ENCODE peak calls at places on chromosome 15, in ten cellular contexts. One of them, this sample, is unnamed.

GRCh38 chr15:30923429-30923828 is 19.7 kb downstream of the FAN1 start:
- DNase-seq in upper lobe of right lung: no peak
- DNase-seq in tibial artery: no peak
- DNase-seq in upper lobe of left lung: no peak
- DNase-seq in cardiac fibroblast: no peak
- DNase-seq in AG09309: no peak
- DNase-seq in GM20000: no peak
- DNase-seq in GM13977: no peak
- DNase-seq in WERI-Rb-1: no peak
- DNase-seq in WTC11: no peak
- DNase-seq in this sample: no peak

GRCh38 chr15:62287066-62287857 is 122.2 kb upstream of the C2CD4B start:
- DNase-seq in upper lobe of right lung: no peak
- DNase-seq in tibial artery: no peak
- DNase-seq in upper lobe of left lung: no peak
- DNase-seq in cardiac fibroblast: no peak
- DNase-seq in AG09309: no peak
- DNase-seq in GM20000: no peak
- DNase-seq in GM13977: no peak
- DNase-seq in WERI-Rb-1: no peak
- DNase-seq in WTC11: no peak
- DNase-seq in this sample: no peak

GRCh38 chr15:71588746-71589145 is 221.6 kb upstream of the NR2E3 start:
- DNase-seq in upper lobe of right lung: no peak
- DNase-seq in tibial artery: no peak
- DNase-seq in upper lobe of left lung: no peak
- DNase-seq in cardiac fibroblast: peak
- DNase-seq in AG09309: no peak
- DNase-seq in GM20000: no peak
- DNase-seq in GM13977: no peak
- DNase-seq in WERI-Rb-1: no peak
- DNase-seq in WTC11: no peak
- DNase-seq in this sample: no peak

GRCh38 chr15:25671132-25671531 is 192.0 kb downstream of the ATP10A start:
- DNase-seq in upper lobe of right lung: no peak
- DNase-seq in tibial artery: peak
- DNase-seq in upper lobe of left lung: no peak
- DNase-seq in cardiac fibroblast: no peak
- DNase-seq in AG09309: no peak
- DNase-seq in GM20000: no peak
- DNase-seq in GM13977: no peak
- DNase-seq in WERI-Rb-1: no peak
- DNase-seq in WTC11: no peak
- DNase-seq in this sample: no peak

GRCh38 chr15:40793216-40793989 is 13.5 kb upstream of the ZFYVE19 start:
- DNase-seq in upper lobe of right lung: no peak
- DNase-seq in tibial artery: no peak
- DNase-seq in upper lobe of left lung: no peak
- DNase-seq in cardiac fibroblast: peak
- DNase-seq in AG09309: peak
- DNase-seq in GM20000: no peak
- DNase-seq in GM13977: no peak
- DNase-seq in WERI-Rb-1: no peak
- DNase-seq in WTC11: no peak
- DNase-seq in this sample: no peak

GRCh38 chr15:70090436-70091291 is 7.1 kb downstream of the TLE3 start:
- DNase-seq in upper lobe of right lung: no peak
- DNase-seq in tibial artery: no peak
- DNase-seq in upper lobe of left lung: no peak
- DNase-seq in cardiac fibroblast: no peak
- DNase-seq in AG09309: no peak
- DNase-seq in GM20000: no peak
- DNase-seq in GM13977: no peak
- DNase-seq in WERI-Rb-1: no peak
- DNase-seq in WTC11: no peak
- DNase-seq in this sample: no peak

GRCh38 chr15:73991260-73991659 is 835 bp downstream of the STOML1 start:
- DNase-seq in upper lobe of right lung: peak
- DNase-seq in tibial artery: peak
- DNase-seq in upper lobe of left lung: peak
- DNase-seq in cardiac fibroblast: peak
- DNase-seq in AG09309: no peak
- DNase-seq in GM20000: no peak
- DNase-seq in GM13977: no peak
- DNase-seq in WERI-Rb-1: no peak
- DNase-seq in WTC11: no peak
- DNase-seq in this sample: no peak

GRCh38 chr15:52496776-52497470 is 31.8 kb downstream of the MYO5A start:
- DNase-seq in upper lobe of right lung: no peak
- DNase-seq in tibial artery: no peak
- DNase-seq in upper lobe of left lung: no peak
- DNase-seq in cardiac fibroblast: no peak
- DNase-seq in AG09309: no peak
- DNase-seq in GM20000: no peak
- DNase-seq in GM13977: no peak
- DNase-seq in WERI-Rb-1: no peak
- DNase-seq in WTC11: no peak
- DNase-seq in this sample: no peak

GRCh38 chr15:38362355-38362754 is 91.6 kb upstream of the FAM98B start:
- DNase-seq in upper lobe of right lung: no peak
- DNase-seq in tibial artery: no peak
- DNase-seq in upper lobe of left lung: no peak
- DNase-seq in cardiac fibroblast: no peak
- DNase-seq in AG09309: no peak
- DNase-seq in GM20000: no peak
- DNase-seq in GM13977: no peak
- DNase-seq in WERI-Rb-1: no peak
- DNase-seq in WTC11: no peak
- DNase-seq in this sample: no peak

GRCh38 chr15:70267879-70268278 is 170.2 kb upstream of the TLE3 start:
- DNase-seq in upper lobe of right lung: no peak
- DNase-seq in tibial artery: no peak
- DNase-seq in upper lobe of left lung: peak
- DNase-seq in cardiac fibroblast: peak
- DNase-seq in AG09309: no peak
- DNase-seq in GM20000: no peak
- DNase-seq in GM13977: no peak
- DNase-seq in WERI-Rb-1: no peak
- DNase-seq in WTC11: no peak
- DNase-seq in this sample: no peak

GRCh38 chr15:51377038-51377761 is 35.7 kb downstream of the GLDN start:
- DNase-seq in upper lobe of right lung: no peak
- DNase-seq in tibial artery: no peak
- DNase-seq in upper lobe of left lung: no peak
- DNase-seq in cardiac fibroblast: peak
- DNase-seq in AG09309: peak
- DNase-seq in GM20000: no peak
- DNase-seq in GM13977: no peak
- DNase-seq in WERI-Rb-1: no peak
- DNase-seq in WTC11: no peak
- DNase-seq in this sample: no peak

GRCh38 chr15:57923311-57923710 is 142.2 kb downstream of the ALDH1A2 start:
- DNase-seq in upper lobe of right lung: no peak
- DNase-seq in tibial artery: peak
- DNase-seq in upper lobe of left lung: no peak
- DNase-seq in cardiac fibroblast: peak
- DNase-seq in AG09309: no peak
- DNase-seq in GM20000: no peak
- DNase-seq in GM13977: no peak
- DNase-seq in WERI-Rb-1: no peak
- DNase-seq in WTC11: no peak
- DNase-seq in this sample: no peak

GRCh38 chr15:89132611-89133242 is 44.5 kb downstream of the ABHD2 start:
- DNase-seq in upper lobe of right lung: no peak
- DNase-seq in tibial artery: peak
- DNase-seq in upper lobe of left lung: peak
- DNase-seq in cardiac fibroblast: peak
- DNase-seq in AG09309: no peak
- DNase-seq in GM20000: no peak
- DNase-seq in GM13977: no peak
- DNase-seq in WERI-Rb-1: no peak
- DNase-seq in WTC11: no peak
- DNase-seq in this sample: no peak

GRCh38 chr15:45157974-45158373 is 28.2 kb downstream of the DUOX1 start:
- DNase-seq in upper lobe of right lung: no peak
- DNase-seq in tibial artery: no peak
- DNase-seq in upper lobe of left lung: no peak
- DNase-seq in cardiac fibroblast: peak
- DNase-seq in AG09309: peak
- DNase-seq in GM20000: no peak
- DNase-seq in GM13977: no peak
- DNase-seq in WERI-Rb-1: no peak
- DNase-seq in WTC11: no peak
- DNase-seq in this sample: no peak

GRCh38 chr15:32029862-32030781 is at the start of gene CHRNA7:
- DNase-seq in upper lobe of right lung: peak
- DNase-seq in tibial artery: no peak
- DNase-seq in upper lobe of left lung: peak
- DNase-seq in cardiac fibroblast: peak
- DNase-seq in AG09309: no peak
- DNase-seq in GM20000: peak
- DNase-seq in GM13977: peak
- DNase-seq in WERI-Rb-1: peak
- DNase-seq in WTC11: peak
- DNase-seq in this sample: peak
- TF ChIP-seq CTCF in upper lobe of right lung: peak
- TF ChIP-seq CTCF in tibial artery: no peak
- TF ChIP-seq CTCF in upper lobe of left lung: peak
- TF ChIP-seq CTCF in cardiac fibroblast: no peak
- TF ChIP-seq CTCF in AG09309: no peak
- TF ChIP-seq CTCF in GM20000: no peak
- TF ChIP-seq CTCF in GM13977: no peak
- TF ChIP-seq CTCF in WERI-Rb-1: peak
- TF ChIP-seq CTCF in WTC11: no peak
- TF ChIP-seq CTCF in this sample: peak

GRCh38 chr15:33026614-33027013 is 167.9 kb downstream of the FMN1 start:
- DNase-seq in upper lobe of right lung: peak
- DNase-seq in tibial artery: no peak
- DNase-seq in upper lobe of left lung: peak
- DNase-seq in cardiac fibroblast: no peak
- DNase-seq in AG09309: no peak
- DNase-seq in GM20000: no peak
- DNase-seq in GM13977: no peak
- DNase-seq in WERI-Rb-1: no peak
- DNase-seq in WTC11: no peak
- DNase-seq in this sample: no peak

GRCh38 chr15:33022629-33023028 is 171.9 kb downstream of the FMN1 start:
- DNase-seq in upper lobe of right lung: peak
- DNase-seq in tibial artery: peak
- DNase-seq in upper lobe of left lung: peak
- DNase-seq in cardiac fibroblast: peak
- DNase-seq in AG09309: peak
- DNase-seq in GM20000: no peak
- DNase-seq in GM13977: no peak
- DNase-seq in WERI-Rb-1: no peak
- DNase-seq in WTC11: peak
- DNase-seq in this sample: no peak

GRCh38 chr15:33019354-33019981 is 175.0 kb downstream of the FMN1 start:
- DNase-seq in upper lobe of right lung: no peak
- DNase-seq in tibial artery: no peak
- DNase-seq in upper lobe of left lung: no peak
- DNase-seq in cardiac fibroblast: no peak
- DNase-seq in AG09309: no peak
- DNase-seq in GM20000: no peak
- DNase-seq in GM13977: no peak
- DNase-seq in WERI-Rb-1: no peak
- DNase-seq in WTC11: no peak
- DNase-seq in this sample: no peak

GRCh38 chr15:33016405-33017024 is 178.0 kb downstream of the FMN1 start:
- DNase-seq in upper lobe of right lung: no peak
- DNase-seq in tibial artery: no peak
- DNase-seq in upper lobe of left lung: no peak
- DNase-seq in cardiac fibroblast: no peak
- DNase-seq in AG09309: no peak
- DNase-seq in GM20000: no peak
- DNase-seq in GM13977: no peak
- DNase-seq in WERI-Rb-1: no peak
- DNase-seq in WTC11: no peak
- DNase-seq in this sample: no peak

DNA sequence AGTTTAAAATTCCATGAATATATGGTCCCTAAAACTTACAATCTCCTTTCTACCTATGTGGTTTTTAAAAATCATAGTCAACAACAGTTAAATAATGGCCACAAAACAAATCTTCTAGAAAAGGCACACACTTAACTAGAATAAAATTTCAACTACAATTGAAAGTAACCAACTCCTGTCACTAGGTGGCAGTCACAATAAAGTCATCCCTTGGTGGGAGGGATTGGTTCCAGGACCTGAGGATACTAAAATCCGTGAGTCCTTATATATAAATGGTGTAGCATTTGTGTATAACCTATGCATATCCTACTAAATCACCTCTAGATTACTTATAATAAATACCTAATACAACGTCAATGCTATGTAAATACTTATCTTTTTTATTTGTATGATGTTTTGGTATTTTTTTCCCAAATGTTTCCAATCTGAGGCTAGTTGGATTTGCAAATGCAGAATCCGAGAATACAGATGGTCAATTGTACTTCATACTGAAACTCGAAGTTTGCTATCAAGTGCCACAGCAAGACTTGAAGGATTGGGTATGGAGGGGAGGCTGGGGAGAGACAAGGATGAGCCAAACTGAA is 172.6 kb downstream of the FMN1 start:
- DNase-seq in upper lobe of right lung: no peak
- DNase-seq in tibial artery: no peak
- DNase-seq in upper lobe of left lung: no peak
- DNase-seq in cardiac fibroblast: peak
- DNase-seq in AG09309: peak
- DNase-seq in GM20000: peak
- DNase-seq in GM13977: peak
- DNase-seq in WERI-Rb-1: peak
- DNase-seq in WTC11: no peak
- DNase-seq in this sample: no peak
- TF ChIP-seq CTCF in upper lobe of right lung: peak
- TF ChIP-seq CTCF in tibial artery: peak
- TF ChIP-seq CTCF in upper lobe of left lung: peak
- TF ChIP-seq CTCF in cardiac fibroblast: peak
- TF ChIP-seq CTCF in AG09309: peak
- TF ChIP-seq CTCF in GM20000: peak
- TF ChIP-seq CTCF in GM13977: peak
- TF ChIP-seq CTCF in WERI-Rb-1: peak
- TF ChIP-seq CTCF in WTC11: peak
- TF ChIP-seq CTCF in this sample: peak

GRCh38 chr15:47027322-47027946 is 689.9 kb upstream of the SEMA6D start:
- DNase-seq in upper lobe of right lung: no peak
- DNase-seq in tibial artery: no peak
- DNase-seq in upper lobe of left lung: no peak
- DNase-seq in cardiac fibroblast: no peak
- DNase-seq in AG09309: no peak
- DNase-seq in GM20000: no peak
- DNase-seq in GM13977: no peak
- DNase-seq in WERI-Rb-1: peak
- DNase-seq in WTC11: no peak
- DNase-seq in this sample: no peak
- TF ChIP-seq CTCF in upper lobe of right lung: no peak
- TF ChIP-seq CTCF in tibial artery: no peak
- TF ChIP-seq CTCF in upper lobe of left lung: no peak
- TF ChIP-seq CTCF in cardiac fibroblast: no peak
- TF ChIP-seq CTCF in AG09309: no peak
- TF ChIP-seq CTCF in GM20000: no peak
- TF ChIP-seq CTCF in GM13977: peak
- TF ChIP-seq CTCF in WERI-Rb-1: peak
- TF ChIP-seq CTCF in WTC11: peak
- TF ChIP-seq CTCF in this sample: peak

GRCh38 chr15:100602064-100602821 is at the start of the genes ASB7 and LINS1:
- DNase-seq in upper lobe of right lung: peak
- DNase-seq in tibial artery: peak
- DNase-seq in upper lobe of left lung: peak
- DNase-seq in cardiac fibroblast: peak
- DNase-seq in AG09309: peak
- DNase-seq in GM20000: peak
- DNase-seq in GM13977: peak
- DNase-seq in WERI-Rb-1: peak
- DNase-seq in WTC11: peak
- DNase-seq in this sample: peak
- TF ChIP-seq CTCF in upper lobe of right lung: no peak
- TF ChIP-seq CTCF in tibial artery: no peak
- TF ChIP-seq CTCF in upper lobe of left lung: no peak
- TF ChIP-seq CTCF in cardiac fibroblast: no peak
- TF ChIP-seq CTCF in AG09309: no peak
- TF ChIP-seq CTCF in GM20000: no peak
- TF ChIP-seq CTCF in GM13977: no peak
- TF ChIP-seq CTCF in WERI-Rb-1: no peak
- TF ChIP-seq CTCF in WTC11: no peak
- TF ChIP-seq CTCF in this sample: no peak